ENCODE peak calls at places on chromosomes 7 and 10, in four cellular contexts. One of them, this sample, is unnamed.
A peak's percentile ranks its signal among the peaks of the same experiment; 100 is the strongest.

GRCh38 chr10:92241158-92241500 is 49.7 kb downstream of the CPEB3 start:
- DNase-seq in uterus: no peak
- DNase-seq in activated CD4-positive, CD25-positive, alpha-beta regulatory T cell: no peak
- DNase-seq in astrocyte of the spinal cord: no peak
- DNase-seq in this sample: no peak

GRCh38 chr10:26251925-26252324 is 35.4 kb downstream of the GAD2 start:
- DNase-seq in uterus: no peak
- DNase-seq in astrocyte of the spinal cord: no peak
- DNase-seq in activated CD4-positive, CD25-positive, alpha-beta regulatory T cell: no peak
- DNase-seq in this sample: no peak

GRCh38 chr10:131875501-131875900 is 25.3 kb upstream of the PPP2R2D start:
- DNase-seq in astrocyte of the spinal cord: no peak
- DNase-seq in uterus: no peak
- DNase-seq in activated CD4-positive, CD25-positive, alpha-beta regulatory T cell: no peak
- DNase-seq in this sample: no peak

GRCh38 chr7:151226560-151226874 is 488 bp downstream of the ABCF2 start:
- DNase-seq in astrocyte of the spinal cord: no peak
- DNase-seq in activated CD4-positive, CD25-positive, alpha-beta regulatory T cell: no peak
- DNase-seq in uterus: no peak
- DNase-seq in this sample: no peak

GRCh38 chr7:142943706-142944268 is 4.5 kb downstream of the LLCFC1 start:
- DNase-seq in astrocyte of the spinal cord: no peak
- DNase-seq in uterus: no peak
- DNase-seq in activated CD4-positive, CD25-positive, alpha-beta regulatory T cell: no peak
- DNase-seq in this sample: no peak

GRCh38 chr10:17238445-17239275 is 10.6 kb downstream of the VIM start:
- DNase-seq in activated CD4-positive, CD25-positive, alpha-beta regulatory T cell: no peak
- DNase-seq in uterus: no peak
- DNase-seq in astrocyte of the spinal cord: peak; percentile 92
- DNase-seq in this sample: no peak

GRCh38 chr7:107152011-107152410 is 16.8 kb upstream of the HBP1 start:
- DNase-seq in uterus: no peak
- DNase-seq in astrocyte of the spinal cord: peak; percentile 33
- DNase-seq in activated CD4-positive, CD25-positive, alpha-beta regulatory T cell: no peak
- DNase-seq in this sample: no peak

GRCh38 chr7:111560773-111561658 is 1.3 kb downstream of the IMMP2L start:
- DNase-seq in astrocyte of the spinal cord: peak; percentile 68
- DNase-seq in uterus: no peak
- DNase-seq in activated CD4-positive, CD25-positive, alpha-beta regulatory T cell: no peak
- DNase-seq in this sample: no peak

GRCh38 chr7:22219036-22219435 is 137.9 kb downstream of the RAPGEF5 start:
- DNase-seq in uterus: no peak
- DNase-seq in astrocyte of the spinal cord: no peak
- DNase-seq in activated CD4-positive, CD25-positive, alpha-beta regulatory T cell: no peak
- DNase-seq in this sample: no peak

GRCh38 chr10:86708783-86709778 is 40.8 kb downstream of the LDB3 start:
- DNase-seq in uterus: no peak
- DNase-seq in astrocyte of the spinal cord: no peak
- DNase-seq in activated CD4-positive, CD25-positive, alpha-beta regulatory T cell: no peak
- DNase-seq in this sample: no peak

GRCh38 chr7:142603870-142604448 is 145.3 kb upstream of the PRSS1 start:
- DNase-seq in astrocyte of the spinal cord: peak; percentile 66
- DNase-seq in activated CD4-positive, CD25-positive, alpha-beta regulatory T cell: peak; percentile 4
- DNase-seq in uterus: no peak
- DNase-seq in this sample: no peak

GRCh38 chr10:87842220-87842641 is 21.1 kb downstream of the KLLN start:
- DNase-seq in astrocyte of the spinal cord: no peak
- DNase-seq in activated CD4-positive, CD25-positive, alpha-beta regulatory T cell: no peak
- DNase-seq in uterus: no peak
- DNase-seq in this sample: no peak

GRCh38 chr7:99618726-99619125 is 2.0 kb downstream of the ZSCAN25 start:
- DNase-seq in uterus: no peak
- DNase-seq in astrocyte of the spinal cord: no peak
- DNase-seq in activated CD4-positive, CD25-positive, alpha-beta regulatory T cell: no peak
- DNase-seq in this sample: no peak

GRCh38 chr10:86321568-86321967 is 45.0 kb downstream of the GRID1 start:
- DNase-seq in astrocyte of the spinal cord: no peak
- DNase-seq in uterus: no peak
- DNase-seq in activated CD4-positive, CD25-positive, alpha-beta regulatory T cell: no peak
- DNase-seq in this sample: peak; percentile 36

GRCh38 chr10:7829289-7829834 is 11.1 kb downstream of the TAF3 start:
- DNase-seq in astrocyte of the spinal cord: no peak
- DNase-seq in activated CD4-positive, CD25-positive, alpha-beta regulatory T cell: no peak
- DNase-seq in uterus: no peak
- DNase-seq in this sample: no peak

GRCh38 chr10:103884681-103885139 is 29.3 kb upstream of the SH3PXD2A start:
- DNase-seq in activated CD4-positive, CD25-positive, alpha-beta regulatory T cell: no peak
- DNase-seq in astrocyte of the spinal cord: peak; percentile 57
- DNase-seq in uterus: peak; percentile 21
- DNase-seq in this sample: no peak

GRCh38 chr7:134368851-134369533 is 52.3 kb upstream of the SLC35B4 start:
- DNase-seq in uterus: no peak
- DNase-seq in activated CD4-positive, CD25-positive, alpha-beta regulatory T cell: no peak
- DNase-seq in astrocyte of the spinal cord: peak; percentile 75
- DNase-seq in this sample: no peak

GRCh38 chr7:49483142-49483541 is 290.3 kb upstream of the VWC2 start:
- DNase-seq in activated CD4-positive, CD25-positive, alpha-beta regulatory T cell: no peak
- DNase-seq in uterus: no peak
- DNase-seq in astrocyte of the spinal cord: no peak
- DNase-seq in this sample: no peak

GRCh38 chr7:66921396-66921917 is 432 bp downstream of the TMEM248 start:
- DNase-seq in uterus: peak; percentile 56
- DNase-seq in activated CD4-positive, CD25-positive, alpha-beta regulatory T cell: no peak
- DNase-seq in astrocyte of the spinal cord: peak; percentile 49
- DNase-seq in this sample: peak; percentile 15

GRCh38 chr10:66786705-66787104 is 139.1 kb upstream of the LRRTM3 start:
- DNase-seq in activated CD4-positive, CD25-positive, alpha-beta regulatory T cell: no peak
- DNase-seq in astrocyte of the spinal cord: no peak
- DNase-seq in uterus: no peak
- DNase-seq in this sample: no peak

GRCh38 chr10:22369433-22370072 is 24.3 kb downstream of the SPAG6 start:
- DNase-seq in astrocyte of the spinal cord: no peak
- DNase-seq in uterus: no peak
- DNase-seq in activated CD4-positive, CD25-positive, alpha-beta regulatory T cell: no peak
- DNase-seq in this sample: no peak

GRCh38 chr10:56298941-56299340 is 62.1 kb downstream of the ZWINT start:
- DNase-seq in astrocyte of the spinal cord: no peak
- DNase-seq in activated CD4-positive, CD25-positive, alpha-beta regulatory T cell: no peak
- DNase-seq in uterus: no peak
- DNase-seq in this sample: no peak

GRCh38 chr10:102744374-102745051 is 765 bp downstream of the WBP1L start:
- DNase-seq in activated CD4-positive, CD25-positive, alpha-beta regulatory T cell: no peak
- DNase-seq in uterus: no peak
- DNase-seq in astrocyte of the spinal cord: peak; percentile 20
- DNase-seq in this sample: no peak

GRCh38 chr10:98349508-98349922 is 65.5 kb downstream of the PYROXD2 start:
- DNase-seq in astrocyte of the spinal cord: peak; percentile 97
- DNase-seq in activated CD4-positive, CD25-positive, alpha-beta regulatory T cell: no peak
- DNase-seq in uterus: peak; percentile 82
- DNase-seq in this sample: no peak

GRCh38 chr10:99828464-99828863 is 46.0 kb downstream of the ABCC2 start:
- DNase-seq in uterus: no peak
- DNase-seq in activated CD4-positive, CD25-positive, alpha-beta regulatory T cell: no peak
- DNase-seq in astrocyte of the spinal cord: no peak
- DNase-seq in this sample: no peak

GRCh38 chr10:44857363-44858016 is 53.6 kb upstream of the TMEM72 start:
- DNase-seq in uterus: peak; percentile 74
- DNase-seq in activated CD4-positive, CD25-positive, alpha-beta regulatory T cell: peak; percentile 26
- DNase-seq in astrocyte of the spinal cord: peak; percentile 92
- DNase-seq in this sample: peak; percentile 65

GRCh38 chr10:84308481-84309304 is 19.7 kb upstream of the CCSER2 start:
- DNase-seq in activated CD4-positive, CD25-positive, alpha-beta regulatory T cell: no peak
- DNase-seq in uterus: no peak
- DNase-seq in astrocyte of the spinal cord: peak; percentile 89
- DNase-seq in this sample: no peak

GRCh38 chr10:79003183-79004100 is 65.3 kb upstream of the ZMIZ1 start:
- DNase-seq in uterus: no peak
- DNase-seq in activated CD4-positive, CD25-positive, alpha-beta regulatory T cell: no peak
- DNase-seq in astrocyte of the spinal cord: no peak
- DNase-seq in this sample: no peak

GRCh38 chr7:119233015-119233414 is 1008.5 kb downstream of the ANKRD7 start:
- DNase-seq in activated CD4-positive, CD25-positive, alpha-beta regulatory T cell: no peak
- DNase-seq in astrocyte of the spinal cord: no peak
- DNase-seq in uterus: no peak
- DNase-seq in this sample: no peak

GRCh38 chr10:131141645-131142445 is 169.7 kb downstream of the TCERG1L start:
- DNase-seq in activated CD4-positive, CD25-positive, alpha-beta regulatory T cell: no peak
- DNase-seq in astrocyte of the spinal cord: no peak
- DNase-seq in uterus: no peak
- DNase-seq in this sample: peak; percentile 33

GRCh38 chr7:101857358-101857794 is 40.0 kb downstream of the CUX1 start:
- DNase-seq in uterus: no peak
- DNase-seq in activated CD4-positive, CD25-positive, alpha-beta regulatory T cell: no peak
- DNase-seq in astrocyte of the spinal cord: no peak
- DNase-seq in this sample: no peak

GRCh38 chr7:1901431-1902210 is 231.5 kb downstream of the ELFN1 start:
- DNase-seq in astrocyte of the spinal cord: no peak
- DNase-seq in uterus: no peak
- DNase-seq in activated CD4-positive, CD25-positive, alpha-beta regulatory T cell: no peak
- DNase-seq in this sample: no peak

GRCh38 chr7:132154248-132154647 is 422.0 kb downstream of the PLXNA4 start:
- DNase-seq in activated CD4-positive, CD25-positive, alpha-beta regulatory T cell: no peak
- DNase-seq in uterus: no peak
- DNase-seq in astrocyte of the spinal cord: no peak
- DNase-seq in this sample: no peak